ENCODE peak calls at places on chromosomes 2 and 18, in nine cellular contexts. One of them, this sample, is unnamed.
A peak's percentile ranks its signal among the peaks of the same experiment; 100 is the strongest.

GRCh38 chr2:206245178-206245778 is 29.2 kb upstream of the ZDBF2 start:
- DNase-seq in HL-60: no peak
- DNase-seq in MM.1S: peak; percentile 88
- DNase-seq in pancreas: no peak
- DNase-seq in tibial nerve: no peak
- DNase-seq in heart left ventricle: no peak
- DNase-seq in hepatocyte: no peak
- DNase-seq in HepG2: no peak
- DNase-seq in colonic mucosa: no peak
- DNase-seq in this sample: no peak

GRCh38 chr2:67108231-67108630 is 288.9 kb upstream of the ETAA1 start:
- DNase-seq in pancreas: peak; percentile 28
- DNase-seq in HL-60: no peak
- DNase-seq in colonic mucosa: no peak
- DNase-seq in hepatocyte: no peak
- DNase-seq in tibial nerve: no peak
- DNase-seq in HepG2: no peak
- DNase-seq in heart left ventricle: no peak
- DNase-seq in MM.1S: no peak
- DNase-seq in this sample: no peak

GRCh38 chr2:217797661-217798069 is 205.1 kb downstream of the TNS1 start:
- DNase-seq in pancreas: peak; percentile 50
- DNase-seq in colonic mucosa: peak; percentile 18
- DNase-seq in heart left ventricle: peak; percentile 66
- DNase-seq in tibial nerve: peak; percentile 51
- DNase-seq in HL-60: no peak
- DNase-seq in MM.1S: peak; percentile 80
- DNase-seq in HepG2: no peak
- DNase-seq in hepatocyte: no peak
- DNase-seq in this sample: peak; percentile 61

GRCh38 chr2:159712929-159713575 is 746 bp downstream of the MARCHF7 start:
- DNase-seq in MM.1S: peak; percentile 38
- DNase-seq in tibial nerve: no peak
- DNase-seq in pancreas: no peak
- DNase-seq in hepatocyte: no peak
- DNase-seq in HL-60: no peak
- DNase-seq in heart left ventricle: no peak
- DNase-seq in colonic mucosa: no peak
- DNase-seq in HepG2: peak; percentile 9
- DNase-seq in this sample: no peak

GRCh38 chr2:218984239-218985020 is 554 bp downstream of the FEV start:
- DNase-seq in HepG2: no peak
- DNase-seq in MM.1S: peak; percentile 2
- DNase-seq in hepatocyte: peak; percentile 54
- DNase-seq in colonic mucosa: no peak
- DNase-seq in heart left ventricle: no peak
- DNase-seq in tibial nerve: no peak
- DNase-seq in pancreas: no peak
- DNase-seq in HL-60: no peak
- DNase-seq in this sample: no peak

GRCh38 chr2:214706986-214707385 is 102.5 kb downstream of the BARD1 start:
- DNase-seq in HepG2: no peak
- DNase-seq in MM.1S: no peak
- DNase-seq in heart left ventricle: no peak
- DNase-seq in tibial nerve: no peak
- DNase-seq in colonic mucosa: no peak
- DNase-seq in hepatocyte: no peak
- DNase-seq in HL-60: no peak
- DNase-seq in pancreas: peak; percentile 32
- DNase-seq in this sample: no peak

GRCh38 chr2:231364961-231365810 is 30.3 kb upstream of the B3GNT7 start:
- DNase-seq in MM.1S: no peak
- DNase-seq in HepG2: peak; percentile 92
- DNase-seq in colonic mucosa: peak; percentile 78
- DNase-seq in HL-60: no peak
- DNase-seq in heart left ventricle: no peak
- DNase-seq in hepatocyte: peak; percentile 82
- DNase-seq in pancreas: no peak
- DNase-seq in tibial nerve: no peak
- DNase-seq in this sample: no peak

GRCh38 chr2:113980946-113981345 is 91.1 kb downstream of the ACTR3 start:
- DNase-seq in colonic mucosa: no peak
- DNase-seq in tibial nerve: peak; percentile 36
- DNase-seq in HepG2: no peak
- DNase-seq in hepatocyte: no peak
- DNase-seq in MM.1S: no peak
- DNase-seq in heart left ventricle: no peak
- DNase-seq in pancreas: no peak
- DNase-seq in HL-60: no peak
- DNase-seq in this sample: no peak

GRCh38 chr2:217790195-217790594 is 212.6 kb downstream of the TNS1 start:
- DNase-seq in tibial nerve: peak; percentile 4
- DNase-seq in MM.1S: no peak
- DNase-seq in pancreas: no peak
- DNase-seq in HL-60: peak; percentile 22
- DNase-seq in colonic mucosa: no peak
- DNase-seq in heart left ventricle: peak; percentile 56
- DNase-seq in HepG2: peak; percentile 86
- DNase-seq in hepatocyte: no peak
- DNase-seq in this sample: no peak

GRCh38 chr2:43387092-43388062 is 161.0 kb upstream of the ZFP36L2 start:
- DNase-seq in MM.1S: peak; percentile 73
- DNase-seq in colonic mucosa: no peak
- DNase-seq in pancreas: no peak
- DNase-seq in HL-60: no peak
- DNase-seq in hepatocyte: no peak
- DNase-seq in heart left ventricle: no peak
- DNase-seq in HepG2: no peak
- DNase-seq in tibial nerve: no peak
- DNase-seq in this sample: no peak

GRCh38 chr18:23871410-23871809 is 143.1 kb upstream of the TTC39C start:
- DNase-seq in colonic mucosa: peak; percentile 62
- DNase-seq in MM.1S: no peak
- DNase-seq in tibial nerve: no peak
- DNase-seq in HepG2: no peak
- DNase-seq in pancreas: no peak
- DNase-seq in heart left ventricle: peak; percentile 56
- DNase-seq in HL-60: no peak
- DNase-seq in hepatocyte: peak; percentile 40
- DNase-seq in this sample: no peak

GRCh38 chr2:235543851-235544686 is 50.2 kb downstream of the AGAP1 start:
- DNase-seq in MM.1S: no peak
- DNase-seq in pancreas: no peak
- DNase-seq in hepatocyte: no peak
- DNase-seq in tibial nerve: no peak
- DNase-seq in heart left ventricle: peak; percentile 36
- DNase-seq in HL-60: no peak
- DNase-seq in colonic mucosa: no peak
- DNase-seq in HepG2: no peak
- DNase-seq in this sample: no peak

GRCh38 chr2:86768189-86768949 is 22.3 kb downstream of the CD8A start:
- DNase-seq in HepG2: no peak
- DNase-seq in colonic mucosa: no peak
- DNase-seq in tibial nerve: no peak
- DNase-seq in HL-60: no peak
- DNase-seq in MM.1S: no peak
- DNase-seq in hepatocyte: no peak
- DNase-seq in pancreas: no peak
- DNase-seq in heart left ventricle: no peak
- DNase-seq in this sample: no peak

GRCh38 chr2:192007819-192008218 is 160.9 kb upstream of the CAVIN2 start:
- DNase-seq in HL-60: no peak
- DNase-seq in tibial nerve: no peak
- DNase-seq in colonic mucosa: no peak
- DNase-seq in HepG2: no peak
- DNase-seq in MM.1S: no peak
- DNase-seq in pancreas: no peak
- DNase-seq in heart left ventricle: no peak
- DNase-seq in hepatocyte: no peak
- DNase-seq in this sample: no peak

GRCh38 chr2:239192975-239193374 is 207.8 kb downstream of the HDAC4 start:
- DNase-seq in tibial nerve: no peak
- DNase-seq in heart left ventricle: no peak
- DNase-seq in hepatocyte: no peak
- DNase-seq in pancreas: no peak
- DNase-seq in HepG2: no peak
- DNase-seq in colonic mucosa: no peak
- DNase-seq in HL-60: no peak
- DNase-seq in MM.1S: no peak
- DNase-seq in this sample: no peak

GRCh38 chr18:48022531-48023330 is 92.3 kb upstream of the SMAD2 start:
- DNase-seq in tibial nerve: no peak
- DNase-seq in colonic mucosa: no peak
- DNase-seq in MM.1S: peak; percentile 72
- DNase-seq in pancreas: no peak
- DNase-seq in HL-60: peak; percentile 86
- DNase-seq in heart left ventricle: no peak
- DNase-seq in HepG2: peak; percentile 59
- DNase-seq in hepatocyte: peak; percentile 76
- DNase-seq in this sample: no peak

DNA sequence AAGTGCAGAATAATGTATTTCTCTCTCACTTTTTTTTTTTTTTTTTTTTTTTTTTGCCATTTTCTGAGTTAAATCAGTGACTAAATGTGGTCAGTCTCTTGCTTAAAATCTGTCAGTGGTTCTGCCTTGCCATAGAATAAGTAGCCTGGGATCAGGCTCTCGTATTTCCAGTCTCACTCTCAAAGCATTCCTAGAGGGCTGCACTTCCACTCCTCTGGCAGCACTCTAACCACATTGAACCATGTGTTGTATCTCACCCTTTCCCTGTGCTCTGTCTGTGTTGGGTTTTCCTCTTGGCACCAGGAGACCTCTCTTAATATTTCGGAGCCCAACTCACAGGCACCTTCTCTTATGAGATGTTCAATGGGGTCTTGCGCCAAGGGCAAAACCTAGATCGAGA is 304.4 kb downstream of the CTNNA2 start:
- DNase-seq in MM.1S: no peak
- DNase-seq in heart left ventricle: no peak
- DNase-seq in colonic mucosa: no peak
- DNase-seq in hepatocyte: no peak
- DNase-seq in pancreas: no peak
- DNase-seq in HepG2: no peak
- DNase-seq in HL-60: no peak
- DNase-seq in tibial nerve: no peak
- DNase-seq in this sample: no peak
- H3K27ac ChIP-seq in MM.1S: no peak overlapping the region
- H3K27ac ChIP-seq in heart left ventricle: no peak overlapping the region
- H3K27ac ChIP-seq in colonic mucosa: no peak overlapping the region
- H3K27ac ChIP-seq in hepatocyte: no peak overlapping the region
- H3K27ac ChIP-seq in pancreas: no peak overlapping the region
- H3K27ac ChIP-seq in HepG2: no peak overlapping the region
- H3K27ac ChIP-seq in HL-60: no peak overlapping the region
- H3K27ac ChIP-seq in tibial nerve: no peak overlapping the region
- H3K27ac ChIP-seq in this sample: no peak overlapping the region

GRCh38 chr2:19651466-19651865 is 250.3 kb downstream of the TTC32 start:
- DNase-seq in heart left ventricle: no peak
- DNase-seq in pancreas: no peak
- DNase-seq in colonic mucosa: no peak
- DNase-seq in tibial nerve: no peak
- DNase-seq in HL-60: no peak
- DNase-seq in hepatocyte: no peak
- DNase-seq in HepG2: no peak
- DNase-seq in MM.1S: no peak
- DNase-seq in this sample: no peak

GRCh38 chr2:19652811-19653210 is 249.0 kb downstream of the TTC32 start:
- DNase-seq in pancreas: no peak
- DNase-seq in heart left ventricle: no peak
- DNase-seq in hepatocyte: no peak
- DNase-seq in tibial nerve: no peak
- DNase-seq in HL-60: no peak
- DNase-seq in HepG2: no peak
- DNase-seq in colonic mucosa: no peak
- DNase-seq in MM.1S: no peak
- DNase-seq in this sample: no peak

GRCh38 chr2:19653336-19653908 is 248.4 kb downstream of the TTC32 start:
- DNase-seq in colonic mucosa: no peak
- DNase-seq in hepatocyte: no peak
- DNase-seq in pancreas: no peak
- DNase-seq in tibial nerve: no peak
- DNase-seq in HL-60: no peak
- DNase-seq in heart left ventricle: no peak
- DNase-seq in HepG2: no peak
- DNase-seq in MM.1S: no peak
- DNase-seq in this sample: no peak

GRCh38 chr2:19649785-19650380 is 251.9 kb downstream of the TTC32 start:
- DNase-seq in pancreas: no peak
- DNase-seq in colonic mucosa: no peak
- DNase-seq in heart left ventricle: no peak
- DNase-seq in HL-60: no peak
- DNase-seq in hepatocyte: peak; percentile 56
- DNase-seq in tibial nerve: peak; percentile 49
- DNase-seq in HepG2: no peak
- DNase-seq in MM.1S: no peak
- DNase-seq in this sample: no peak

GRCh38 chr2:19654310-19655090 is 247.3 kb downstream of the TTC32 start:
- DNase-seq in tibial nerve: no peak
- DNase-seq in colonic mucosa: no peak
- DNase-seq in HL-60: no peak
- DNase-seq in MM.1S: no peak
- DNase-seq in HepG2: no peak
- DNase-seq in pancreas: no peak
- DNase-seq in heart left ventricle: no peak
- DNase-seq in hepatocyte: no peak
- DNase-seq in this sample: no peak
- TF ChIP-seq CTCF in tibial nerve: no peak
- TF ChIP-seq CTCF in colonic mucosa: no peak
- TF ChIP-seq CTCF in HL-60: no peak
- TF ChIP-seq CTCF in MM.1S: no peak
- TF ChIP-seq CTCF in HepG2: no peak
- TF ChIP-seq CTCF in pancreas: no peak
- TF ChIP-seq CTCF in heart left ventricle: no peak
- TF ChIP-seq CTCF in hepatocyte: no peak
- TF ChIP-seq CTCF in this sample: no peak

DNA sequence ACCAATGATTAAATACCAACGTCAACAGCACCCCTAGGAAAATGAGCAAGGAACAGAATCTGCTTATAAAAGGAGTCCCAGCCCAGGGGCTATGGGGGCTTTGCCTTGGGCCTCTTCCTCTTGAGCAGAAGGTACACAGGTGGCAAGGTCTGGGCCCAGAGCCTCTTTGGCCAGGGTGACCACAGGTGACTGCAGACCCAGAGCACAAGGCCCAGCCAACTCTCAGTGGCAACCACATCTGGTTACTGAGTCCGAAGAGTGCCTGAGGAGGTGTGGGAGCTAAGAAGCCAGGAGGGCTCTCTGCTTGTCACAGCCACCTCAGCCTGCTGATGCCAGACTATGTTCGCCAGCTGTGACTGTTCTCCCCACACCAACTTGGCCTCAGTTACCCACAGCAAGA is 34.3 kb upstream of the CHN1 start:
- DNase-seq in hepatocyte: no peak
- DNase-seq in MM.1S: no peak
- DNase-seq in colonic mucosa: no peak
- DNase-seq in pancreas: no peak
- DNase-seq in heart left ventricle: peak; percentile 57
- DNase-seq in HL-60: no peak
- DNase-seq in tibial nerve: no peak
- DNase-seq in HepG2: no peak
- DNase-seq in this sample: no peak
- H3K27me3 ChIP-seq in hepatocyte: no peaks in the 10 kb centered on the region
- H3K27me3 ChIP-seq in MM.1S: no peaks in the 10 kb centered on the region
- H3K27me3 ChIP-seq in colonic mucosa: no peaks in the 10 kb centered on the region
- H3K27me3 ChIP-seq in pancreas: no peaks in the 10 kb centered on the region
- H3K27me3 ChIP-seq in heart left ventricle: no peaks in the 10 kb centered on the region
- H3K27me3 ChIP-seq in HL-60: no peaks in the 10 kb centered on the region
- H3K27me3 ChIP-seq in tibial nerve: no peaks in the 10 kb centered on the region
- H3K27me3 ChIP-seq in HepG2: no peaks in the 10 kb centered on the region
- H3K27me3 ChIP-seq in this sample: no peaks in the 10 kb centered on the region

GRCh38 chr2:150624001-150624401 is 136.5 kb upstream of the RND3 start:
- DNase-seq in heart left ventricle: no peak
- DNase-seq in HL-60: no peak
- DNase-seq in HepG2: no peak
- DNase-seq in hepatocyte: no peak
- DNase-seq in tibial nerve: no peak
- DNase-seq in MM.1S: peak; percentile 45
- DNase-seq in colonic mucosa: no peak
- DNase-seq in pancreas: no peak
- DNase-seq in this sample: no peak
- H3K27ac ChIP-seq in heart left ventricle: no peak overlapping the region
- H3K27ac ChIP-seq in HL-60: no peak overlapping the region
- H3K27ac ChIP-seq in HepG2: no peak overlapping the region
- H3K27ac ChIP-seq in hepatocyte: no peak overlapping the region
- H3K27ac ChIP-seq in tibial nerve: peak overlapping the region; percentile 73
- H3K27ac ChIP-seq in MM.1S: peak overlapping the region; percentile 57
- H3K27ac ChIP-seq in colonic mucosa: no peak overlapping the region
- H3K27ac ChIP-seq in pancreas: no peak overlapping the region
- H3K27ac ChIP-seq in this sample: no peak overlapping the region